ENCODE peak calls at places on chromosomes 11 and 22, in nine cellular contexts. W, I, Y, S, C, U, L, O and V are unnamed samples.

GRCh38 chr11:10002221-10002620 is 291.8 kb downstream of the SBF2 start:
- DNase-seq in W (no peak), I (no peak), Y (no peak), S (no peak), C (no peak), U (no peak), L (no peak), O (no peak), V (no peak)

GRCh38 chr22:48147831-48148230 is 1385.4 kb downstream of the TBC1D22A start:
- DNase-seq in W (no peak), I (no peak), Y (no peak), S (no peak), C (no peak), U (no peak), L (no peak), O (no peak), V (no peak)

GRCh38 chr11:96257036-96257435 is 86.0 kb downstream of the MAML2 start:
- DNase-seq in W (no peak), I (no peak), Y (no peak), S (no peak), C (no peak), U (no peak), L (no peak), O (no peak), V (no peak)

GRCh38 chr22:44003776-44004460 is 20.2 kb upstream of the PARVB start:
- DNase-seq in W (no peak), I (no peak), Y (no peak), S (no peak), C (no peak), U (no peak), L (peak; percentile 34), O (no peak), V (peak; percentile 87)

GRCh38 chr22:50504245-50505211 is 3.0 kb downstream of the LMF2 start:
- DNase-seq in W (no peak), I (no peak), Y (no peak), S (no peak), C (no peak), U (no peak), L (peak; percentile 83), O (no peak), V (no peak)

GRCh38 chr11:83571301-83571700 is 285.1 kb upstream of the CCDC90B start:
- DNase-seq in W (peak; percentile 31), I (no peak), Y (no peak), S (no peak), C (no peak), U (peak; percentile 65), L (no peak), O (no peak), V (no peak)

GRCh38 chr22:25111579-25112517 is 87.8 kb upstream of the CRYBB3 start:
- DNase-seq in W (no peak), I (peak; percentile 87), Y (peak; percentile 14), S (no peak), C (no peak), U (no peak), L (no peak), O (peak; percentile 40), V (no peak)

GRCh38 chr11:95375881-95376280 is 144.9 kb upstream of the SESN3 start:
- DNase-seq in W (peak; percentile 16), I (no peak), Y (no peak), S (no peak), C (no peak), U (peak; percentile 43), L (no peak), O (no peak), V (no peak)

GRCh38 chr11:30741039-30741550 is 154.9 kb upstream of the MPPED2 start:
- DNase-seq in W (peak; percentile 66), I (no peak), Y (no peak), S (peak; percentile 35), C (no peak), U (peak; percentile 91), L (no peak), O (no peak), V (no peak)

GRCh38 chr22:33076368-33076767 is 18.2 kb upstream of the SYN3 start:
- DNase-seq in W (no peak), I (no peak), Y (no peak), S (no peak), C (no peak), U (peak; percentile 7), L (no peak), O (no peak), V (no peak)

GRCh38 chr22:41929158-41929896 is 2.7 kb upstream of the TNFRSF13C start:
- DNase-seq in W (no peak), I (no peak), Y (no peak), S (no peak), C (no peak), U (no peak), L (peak; percentile 67), O (no peak), V (peak; percentile 43)

GRCh38 chr11:95442531-95443050 is 211.6 kb upstream of the SESN3 start:
- DNase-seq in W (no peak), I (no peak), Y (no peak), S (no peak), C (no peak), U (no peak), L (no peak), O (no peak), V (no peak)

GRCh38 chr11:76194872-76195668 is 11.2 kb downstream of the WNT11 start:
- DNase-seq in W (no peak), I (no peak), Y (no peak), S (no peak), C (no peak), U (no peak), L (no peak), O (peak; percentile 39), V (no peak)

GRCh38 chr22:37559901-37560681 is at the start of gene CDC42EP1:
- DNase-seq in W (no peak), I (peak; percentile 74), Y (no peak), S (no peak), C (no peak), U (peak; percentile 36), L (no peak), O (peak; percentile 64), V (peak; percentile 94)

GRCh38 chr11:75760710-75761493 is 7.7 kb upstream of the DGAT2 start:
- DNase-seq in W (no peak), I (no peak), Y (no peak), S (peak; percentile 26), C (no peak), U (peak; percentile 82), L (no peak), O (no peak), V (no peak)

GRCh38 chr22:35657571-35658312 is 9.5 kb downstream of the APOL6 start:
- DNase-seq in W (no peak), I (no peak), Y (no peak), S (no peak), C (no peak), U (no peak), L (no peak), O (no peak), V (no peak)

GRCh38 chr11:15858881-15859280 is 497.5 kb downstream of the SOX6 start:
- DNase-seq in W (no peak), I (no peak), Y (no peak), S (no peak), C (no peak), U (peak; percentile 10), L (no peak), O (no peak), V (no peak)

GRCh38 chr11:3087821-3088800 is 30.9 kb upstream of the CARS1 start:
- DNase-seq in W (no peak), I (no peak), Y (no peak), S (no peak), C (no peak), U (peak; percentile 10), L (no peak), O (no peak), V (peak; percentile 59)

GRCh38 chr11:64001552-64002427 is 15.6 kb downstream of the OTUB1 start:
- DNase-seq in W (no peak), I (no peak), Y (no peak), S (no peak), C (no peak), U (no peak), L (peak; percentile 83), O (no peak), V (no peak)

GRCh38 chr11:116073854-116074837 is 569.9 kb upstream of the CADM1 start:
- DNase-seq in W (no peak), I (no peak), Y (no peak), S (peak; percentile 19), C (no peak), U (no peak), L (no peak), O (no peak), V (no peak)

GRCh38 chr11:85736121-85736520 is 50.1 kb upstream of the CCDC89 start:
- DNase-seq in W (no peak), I (no peak), Y (no peak), S (no peak), C (no peak), U (no peak), L (no peak), O (no peak), V (no peak)

GRCh38 chr11:128553662-128554392 is 33.5 kb downstream of the ETS1 start:
- DNase-seq in W (no peak), I (no peak), Y (no peak), S (no peak), C (no peak), U (peak; percentile 32), L (no peak), O (no peak), V (no peak)

GRCh38 chr11:43578346-43579170 is 102.0 kb upstream of the HSD17B12 start:
- DNase-seq in W (no peak), I (no peak), Y (no peak), S (no peak), C (no peak), U (peak; percentile 74), L (no peak), O (no peak), V (peak; percentile 52)
- H3K27me3 ChIP-seq in W (peaks cover 63% of the 10 kb centered on the region), I (peaks cover 100% of the 10 kb centered on the region), Y (peaks cover 99% of the 10 kb centered on the region), S (peaks cover 98% of the 10 kb centered on the region), C (peaks cover 84% of the 10 kb centered on the region), U (peaks cover 84% of the 10 kb centered on the region), L (peaks cover 7% of the 10 kb centered on the region), O (peaks cover 43% of the 10 kb centered on the region), V (peaks cover 95% of the 10 kb centered on the region)

GRCh38 chr11:92658733-92659132 is 310.7 kb upstream of the MTNR1B start:
- DNase-seq in W (no peak), I (no peak), Y (no peak), S (no peak), C (no peak), U (no peak), L (no peak), O (no peak), V (no peak)
- H3K4me3 ChIP-seq in W (no peak overlapping the region), I (no peak overlapping the region), Y (no peak overlapping the region), S (no peak overlapping the region), C (no peak overlapping the region), U (no peak overlapping the region), L (no peak overlapping the region), O (no peak overlapping the region), V (no peak overlapping the region)

GRCh38 chr22:39703890-39704658 is 133.5 kb downstream of the CACNA1I start:
- DNase-seq in W (no peak), I (no peak), Y (no peak), S (no peak), C (no peak), U (peak; percentile 23), L (no peak), O (peak; percentile 78), V (no peak)
- H3K27me3 ChIP-seq in W (peaks cover 4% of the 10 kb centered on the region), I (peaks cover 7% of the 10 kb centered on the region), Y (peaks cover 12% of the 10 kb centered on the region), S (peaks cover 51% of the 10 kb centered on the region), C (peaks cover 85% of the 10 kb centered on the region), U (peaks cover 51% of the 10 kb centered on the region), L (no peaks in the 10 kb centered on the region), O (no peaks in the 10 kb centered on the region), V (no peaks in the 10 kb centered on the region)

GRCh38 chr22:45009881-45010531 is at the start of gene PHF21B:
- DNase-seq in W (no peak), I (peak; percentile 37), Y (no peak), S (no peak), C (no peak), U (peak; percentile 22), L (no peak), O (peak; percentile 50), V (peak; percentile 99)
- H3K4me3 ChIP-seq in W (peak within 1 kb of the TSS; percentile 42), I (peak within 1 kb of the TSS; percentile 57), Y (peak within 1 kb of the TSS; percentile 66), S (peak within 1 kb of the TSS; percentile 53), C (no peak within 1 kb of the TSS), U (peak within 1 kb of the TSS; percentile 60), L (peak within 1 kb of the TSS; percentile 37), O (peak within 1 kb of the TSS; percentile 62), V (peak within 1 kb of the TSS; percentile 86)